ENCODE peak calls at places on chromosomes 1 and 21, in four cellular contexts. R is A549, I is non-pigmented ciliary epithelial cell, B is breast epithelium. Q is an unnamed sample.

GRCh38 chr1:218347713-218348627 is 2.8 kb downstream of the TGFB2 start:
- DNase-seq in B (no peak), R (peak; percentile 57), I (no peak), Q (no peak)

GRCh38 chr21:43658769-43659135 is 536 bp downstream of the HSF2BP start:
- DNase-seq in R (no peak), I (no peak), B (no peak), Q (no peak)

GRCh38 chr21:16117851-16118592 is 388.2 kb downstream of the USP25 start:
- DNase-seq in R (no peak), B (no peak), I (peak; percentile 82), Q (no peak)

GRCh38 chr1:1132928-1133750 is 17.2 kb upstream of the C1orf159 start:
- DNase-seq in I (no peak), B (no peak), R (no peak), Q (peak; percentile 25)

GRCh38 chr1:196207624-196208204 is 400.5 kb downstream of the KCNT2 start:
- DNase-seq in R (no peak), I (no peak), B (no peak), Q (no peak)

GRCh38 chr1:188169971-188170370 is 1341.2 kb downstream of the PLA2G4A start:
- DNase-seq in I (no peak), B (no peak), R (no peak), Q (no peak)

GRCh38 chr1:53172751-53173498 is 23.7 kb upstream of the CPT2 start:
- DNase-seq in I (no peak), R (peak; percentile 59), B (no peak), Q (no peak)

GRCh38 chr1:219190605-219191004 is 16.9 kb downstream of the LYPLAL1 start:
- DNase-seq in I (no peak), R (no peak), B (no peak), Q (no peak)

GRCh38 chr1:40898434-40898900 is 36.3 kb upstream of the CITED4 start:
- DNase-seq in R (no peak), B (peak; percentile 65), I (no peak), Q (no peak)

GRCh38 chr1:43979528-43980254 is 681 bp downstream of the B4GALT2 start:
- DNase-seq in B (no peak), I (no peak), R (no peak), Q (no peak)